ENCODE peak calls at places on chromosomes 1 and 21, in eight cellular contexts. V, P, D, R, C, Y, B and F are unnamed samples.

GRCh38 chr1:233671286-233671685 is 57.4 kb downstream of the KCNK1 start:
- DNase-seq in V (no peak), P (no peak), D (no peak), R (no peak), C (no peak), Y (no peak), B (no peak), F (no peak)

GRCh38 chr1:92536593-92537332 is 50.0 kb upstream of the GFI1 start:
- DNase-seq in V (peak; percentile 52), P (no peak), D (peak; percentile 22), R (no peak), C (no peak), Y (peak; percentile 61), B (peak; percentile 40), F (peak; percentile 66)

GRCh38 chr1:204288061-204288588 is 71.6 kb downstream of the PLEKHA6 start:
- DNase-seq in V (peak; percentile 65), P (peak; percentile 86), D (no peak), R (no peak), C (peak; percentile 38), Y (no peak), B (no peak), F (no peak)

GRCh38 chr1:186078245-186078644 is 296.8 kb downstream of the TPR start:
- DNase-seq in V (no peak), P (no peak), D (no peak), R (no peak), C (no peak), Y (peak; percentile 16), B (no peak), F (peak; percentile 12)

GRCh38 chr1:192477630-192478029 is 97.9 kb upstream of the RGS1 start:
- DNase-seq in V (peak; percentile 70), P (no peak), D (no peak), R (peak; percentile 58), C (no peak), Y (peak; percentile 36), B (no peak), F (peak; percentile 41)

GRCh38 chr1:176843352-176844297 is 320.9 kb downstream of the ASTN1 start:
- DNase-seq in V (peak; percentile 61), P (no peak), D (no peak), R (peak; percentile 7), C (no peak), Y (peak; percentile 15), B (no peak), F (peak; percentile 7)

GRCh38 chr1:1665815-1666251 is 7.0 kb upstream of the CDK11B start:
- DNase-seq in V (peak; percentile 13), P (peak; percentile 67), D (no peak), R (peak; percentile 14), C (no peak), Y (peak; percentile 28), B (no peak), F (peak; percentile 41)

GRCh38 chr21:43686811-43687565 is 27.6 kb downstream of the RRP1B start:
- DNase-seq in V (no peak), P (no peak), D (no peak), R (no peak), C (no peak), Y (no peak), B (no peak), F (peak; percentile 15)

GRCh38 chr1:53049574-53049967 is 12.4 kb upstream of the PODN start:
- DNase-seq in V (no peak), P (no peak), D (no peak), R (no peak), C (no peak), Y (no peak), B (no peak), F (no peak)

GRCh38 chr1:205629751-205630150 is 2.1 kb downstream of the ELK4 start:
- DNase-seq in V (no peak), P (no peak), D (no peak), R (peak; percentile 19), C (no peak), Y (no peak), B (no peak), F (no peak)

GRCh38 chr1:7648761-7649384 is 122.2 kb upstream of the VAMP3 start:
- DNase-seq in V (peak; percentile 51), P (peak; percentile 91), D (no peak), R (no peak), C (no peak), Y (no peak), B (no peak), F (no peak)

GRCh38 chr1:12158362-12159092 is 8.3 kb upstream of the TNFRSF1B start:
- DNase-seq in V (no peak), P (no peak), D (no peak), R (no peak), C (no peak), Y (no peak), B (no peak), F (no peak)

GRCh38 chr1:876428-876827 is 47.3 kb upstream of the SAMD11 start:
- DNase-seq in V (no peak), P (no peak), D (no peak), R (no peak), C (no peak), Y (no peak), B (no peak), F (no peak)

GRCh38 chr1:205301220-205301821 is 20.2 kb downstream of the NUAK2 start:
- DNase-seq in V (peak; percentile 99), P (peak; percentile 95), D (no peak), R (peak; percentile 92), C (peak; percentile 44), Y (no peak), B (peak; percentile 60), F (no peak)

GRCh38 chr1:3007298-3008147 is 13.7 kb upstream of the ACTRT2 start:
- DNase-seq in V (no peak), P (no peak), D (no peak), R (no peak), C (no peak), Y (no peak), B (peak; percentile 24), F (no peak)

GRCh38 chr1:212608956-212609700 is 567 bp downstream of the ATF3 start:
- DNase-seq in V (peak; percentile 55), P (peak; percentile 84), D (peak; percentile 44), R (peak; percentile 50), C (peak; percentile 63), Y (peak; percentile 73), B (peak; percentile 43), F (peak; percentile 76)

GRCh38 chr1:41423511-41424191 is 60.8 kb downstream of the EDN2 start:
- DNase-seq in V (no peak), P (peak; percentile 75), D (no peak), R (no peak), C (peak; percentile 18), Y (no peak), B (no peak), F (no peak)
- TF ChIP-seq CTCF in V (peak; percentile 32), P (peak; percentile 18), D (no peak), R (peak; percentile 43), C (no peak), Y (peak; percentile 37), B (no peak), F (peak; percentile 23)

DNA sequence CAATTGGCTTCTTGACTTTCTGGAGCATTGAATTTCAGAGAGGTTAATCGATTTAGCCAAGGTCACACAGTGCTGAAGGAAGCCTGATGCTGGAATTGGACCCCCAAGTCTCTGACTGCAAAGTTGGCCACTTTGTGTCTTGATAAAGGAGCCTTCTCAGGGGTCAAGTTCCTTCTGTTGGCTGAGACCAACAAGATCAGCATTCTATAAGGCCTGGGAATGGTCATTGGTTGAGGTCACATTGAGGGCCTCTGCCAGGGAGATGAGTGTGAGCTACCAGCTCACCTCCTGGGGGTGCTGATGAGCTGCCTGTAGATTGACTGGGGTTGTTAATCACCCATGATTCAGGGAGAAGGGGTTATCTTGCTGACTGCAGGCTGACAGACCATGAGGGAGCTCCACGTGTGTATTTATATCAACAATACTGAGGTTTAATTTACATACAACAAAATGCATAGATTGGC is 54.5 kb downstream of the RPS6KA1 start:
- DNase-seq in V (no peak), P (no peak), D (no peak), R (peak; percentile 37), C (no peak), Y (peak; percentile 31), B (no peak), F (no peak)
- TF ChIP-seq CTCF in V (no peak), P (no peak), D (no peak), R (peak; percentile 67), C (no peak), Y (peak; percentile 49), B (no peak), F (peak; percentile 17)

GRCh38 chr1:157948547-157949152 is 44.8 kb upstream of the KIRREL1 start:
- DNase-seq in V (peak; percentile 60), P (no peak), D (no peak), R (peak; percentile 84), C (peak; percentile 63), Y (peak; percentile 24), B (no peak), F (peak; percentile 27)
- TF ChIP-seq CTCF in V (peak; percentile 60), P (peak; percentile 47), D (no peak), R (peak; percentile 90), C (peak; percentile 27), Y (peak; percentile 73), B (peak; percentile 67), F (peak; percentile 60)

GRCh38 chr21:29366532-29366931 is 67.8 kb downstream of the BACH1 start:
- DNase-seq in V (no peak), P (no peak), D (no peak), R (no peak), C (no peak), Y (no peak), B (no peak), F (no peak)

GRCh38 chr21:29359718-29360117 is 61.0 kb downstream of the BACH1 start:
- DNase-seq in V (no peak), P (no peak), D (no peak), R (no peak), C (no peak), Y (no peak), B (no peak), F (no peak)

GRCh38 chr21:29365636-29366305 is 67.0 kb downstream of the BACH1 start:
- DNase-seq in V (no peak), P (no peak), D (no peak), R (no peak), C (no peak), Y (no peak), B (no peak), F (no peak)

GRCh38 chr21:29362758-29363157 is 64.0 kb downstream of the BACH1 start:
- DNase-seq in V (no peak), P (no peak), D (no peak), R (no peak), C (no peak), Y (no peak), B (no peak), F (no peak)

DNA sequence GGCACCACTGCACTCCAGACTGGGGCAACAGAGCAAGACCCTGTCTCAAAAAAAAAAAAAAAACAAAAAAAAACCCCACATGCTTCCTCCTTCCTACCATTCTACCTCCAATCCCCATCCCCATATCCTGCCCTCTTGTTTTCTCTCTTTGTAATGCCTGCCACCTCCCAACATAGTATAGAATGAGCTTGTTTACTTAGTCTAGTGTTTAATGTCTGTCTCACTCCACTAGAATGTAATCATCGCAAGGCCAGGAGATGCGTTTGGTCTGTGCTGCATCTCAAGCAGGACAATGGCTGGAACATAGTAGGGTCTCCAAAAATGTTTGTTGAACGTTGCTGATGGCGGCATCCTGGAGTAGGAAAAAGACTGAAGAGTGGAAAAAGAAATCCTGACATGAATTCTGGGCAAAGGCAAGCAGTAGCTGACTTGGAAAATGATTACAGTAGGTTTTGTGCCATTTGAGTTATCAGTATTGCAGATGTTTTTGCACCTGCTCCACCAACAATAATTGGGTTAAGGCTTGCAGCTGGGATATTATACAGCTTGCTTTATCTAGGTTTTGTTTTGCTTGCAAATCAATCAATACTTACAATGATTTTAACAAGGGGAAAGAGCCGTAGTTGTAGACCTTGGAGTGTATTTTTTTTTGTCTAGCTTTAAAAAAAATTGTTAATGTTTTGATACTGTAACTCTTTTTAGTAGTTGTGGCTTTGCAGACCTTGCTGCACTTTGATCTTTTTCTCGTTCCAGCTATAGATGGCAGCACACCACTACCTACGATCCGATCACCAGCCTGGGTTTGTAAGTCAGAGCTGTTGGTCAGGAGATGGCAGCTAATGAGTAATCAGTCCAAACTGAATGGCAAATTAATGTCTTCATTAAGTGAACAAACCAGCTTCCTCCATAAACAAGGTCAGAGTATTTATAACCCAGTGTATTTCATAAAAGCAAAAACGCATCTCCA is 62.4 kb downstream of the BACH1 start:
- DNase-seq in V (no peak), P (no peak), D (no peak), R (peak; percentile 9), C (no peak), Y (no peak), B (no peak), F (no peak)
- TF ChIP-seq CTCF in V (no peak), P (no peak), D (peak; percentile 38), R (peak; percentile 54), C (no peak), Y (no peak), B (no peak), F (no peak)